ENCODE peak calls at places on chromosomes 11 and 22, in seven cellular contexts. One of them, this sample, is unnamed.

GRCh38 chr11:128448981-128449713 is 138.2 kb downstream of the ETS1 start:
- DNase-seq in coronary artery: no peak
- DNase-seq in activated T-cell treated with anti-CD3 and anti-CD28 coated beads, Interleukin-2, amount 50 U/mL, for 1 hour: no peak
- DNase-seq in H7: no peak
- DNase-seq in HTR-8/SVneo: no peak
- DNase-seq in GM04503: no peak
- DNase-seq in pons: no peak
- DNase-seq in this sample: no peak

GRCh38 chr11:64893194-64894069 is 15.0 kb upstream of the EHD1 start:
- DNase-seq in coronary artery: no peak
- DNase-seq in activated T-cell treated with anti-CD3 and anti-CD28 coated beads, Interleukin-2, amount 50 U/mL, for 1 hour: no peak
- DNase-seq in H7: no peak
- DNase-seq in HTR-8/SVneo: no peak
- DNase-seq in GM04503: no peak
- DNase-seq in pons: no peak
- DNase-seq in this sample: no peak

GRCh38 chr22:38739300-38740055 is 16.3 kb downstream of the SUN2 start:
- DNase-seq in coronary artery: no peak
- DNase-seq in activated T-cell treated with anti-CD3 and anti-CD28 coated beads, Interleukin-2, amount 50 U/mL, for 1 hour: no peak
- DNase-seq in H7: peak; percentile 46
- DNase-seq in HTR-8/SVneo: no peak
- DNase-seq in GM04503: no peak
- DNase-seq in pons: no peak
- DNase-seq in this sample: no peak

GRCh38 chr11:62591448-62592215 is at the start of gene TUT1:
- DNase-seq in coronary artery: peak; percentile 98
- DNase-seq in activated T-cell treated with anti-CD3 and anti-CD28 coated beads, Interleukin-2, amount 50 U/mL, for 1 hour: peak; percentile 93
- DNase-seq in H7: peak; percentile 93
- DNase-seq in HTR-8/SVneo: peak; percentile 95
- DNase-seq in GM04503: peak; percentile 95
- DNase-seq in pons: peak; percentile 100
- DNase-seq in this sample: peak; percentile 96

GRCh38 chr11:76153609-76153949 is 52.7 kb downstream of the WNT11 start:
- DNase-seq in coronary artery: no peak
- DNase-seq in activated T-cell treated with anti-CD3 and anti-CD28 coated beads, Interleukin-2, amount 50 U/mL, for 1 hour: no peak
- DNase-seq in H7: peak; percentile 47
- DNase-seq in HTR-8/SVneo: no peak
- DNase-seq in GM04503: peak; percentile 75
- DNase-seq in pons: peak; percentile 56
- DNase-seq in this sample: no peak

GRCh38 chr11:45400594-45400993 is 114.5 kb upstream of the SYT13 start:
- DNase-seq in coronary artery: no peak
- DNase-seq in activated T-cell treated with anti-CD3 and anti-CD28 coated beads, Interleukin-2, amount 50 U/mL, for 1 hour: no peak
- DNase-seq in H7: no peak
- DNase-seq in HTR-8/SVneo: peak; percentile 47
- DNase-seq in GM04503: peak; percentile 64
- DNase-seq in pons: no peak
- DNase-seq in this sample: peak; percentile 59

GRCh38 chr11:66160709-66161108 is 90.6 kb downstream of the PACS1 start:
- DNase-seq in coronary artery: no peak
- DNase-seq in activated T-cell treated with anti-CD3 and anti-CD28 coated beads, Interleukin-2, amount 50 U/mL, for 1 hour: no peak
- DNase-seq in H7: no peak
- DNase-seq in HTR-8/SVneo: no peak
- DNase-seq in GM04503: no peak
- DNase-seq in pons: no peak
- DNase-seq in this sample: no peak

GRCh38 chr11:1690167-1691026 is 6.6 kb upstream of the KRTAP5-6 start:
- DNase-seq in coronary artery: peak; percentile 69
- DNase-seq in activated T-cell treated with anti-CD3 and anti-CD28 coated beads, Interleukin-2, amount 50 U/mL, for 1 hour: no peak
- DNase-seq in H7: no peak
- DNase-seq in HTR-8/SVneo: no peak
- DNase-seq in GM04503: no peak
- DNase-seq in pons: no peak
- DNase-seq in this sample: no peak

GRCh38 chr11:11635456-11635855 is 13.7 kb upstream of the GALNT18 start:
- DNase-seq in coronary artery: no peak
- DNase-seq in activated T-cell treated with anti-CD3 and anti-CD28 coated beads, Interleukin-2, amount 50 U/mL, for 1 hour: no peak
- DNase-seq in H7: no peak
- DNase-seq in HTR-8/SVneo: no peak
- DNase-seq in GM04503: no peak
- DNase-seq in pons: peak; percentile 37
- DNase-seq in this sample: no peak

GRCh38 chr11:68275721-68276488 is 4.1 kb upstream of the C11orf24 start:
- DNase-seq in coronary artery: no peak
- DNase-seq in activated T-cell treated with anti-CD3 and anti-CD28 coated beads, Interleukin-2, amount 50 U/mL, for 1 hour: no peak
- DNase-seq in H7: no peak
- DNase-seq in HTR-8/SVneo: no peak
- DNase-seq in GM04503: no peak
- DNase-seq in pons: no peak
- DNase-seq in this sample: peak; percentile 33

GRCh38 chr22:21568207-21569075 is 927 bp downstream of the UBE2L3 start:
- DNase-seq in coronary artery: no peak
- DNase-seq in activated T-cell treated with anti-CD3 and anti-CD28 coated beads, Interleukin-2, amount 50 U/mL, for 1 hour: no peak
- DNase-seq in H7: peak; percentile 67
- DNase-seq in HTR-8/SVneo: peak; percentile 15
- DNase-seq in GM04503: no peak
- DNase-seq in pons: no peak
- DNase-seq in this sample: no peak

GRCh38 chr11:64641596-64642417 is 50.8 kb downstream of the SLC22A12 start:
- DNase-seq in coronary artery: no peak
- DNase-seq in activated T-cell treated with anti-CD3 and anti-CD28 coated beads, Interleukin-2, amount 50 U/mL, for 1 hour: no peak
- DNase-seq in H7: no peak
- DNase-seq in HTR-8/SVneo: no peak
- DNase-seq in GM04503: no peak
- DNase-seq in pons: no peak
- DNase-seq in this sample: no peak

GRCh38 chr11:47143322-47143721 is 33.4 kb downstream of the ARFGAP2 start:
- DNase-seq in coronary artery: no peak
- DNase-seq in activated T-cell treated with anti-CD3 and anti-CD28 coated beads, Interleukin-2, amount 50 U/mL, for 1 hour: no peak
- DNase-seq in H7: no peak
- DNase-seq in HTR-8/SVneo: peak; percentile 53
- DNase-seq in GM04503: peak; percentile 75
- DNase-seq in pons: no peak
- DNase-seq in this sample: no peak

GRCh38 chr22:47300698-47301405 is 538.4 kb downstream of the TBC1D22A start:
- DNase-seq in coronary artery: peak; percentile 50
- DNase-seq in activated T-cell treated with anti-CD3 and anti-CD28 coated beads, Interleukin-2, amount 50 U/mL, for 1 hour: no peak
- DNase-seq in H7: no peak
- DNase-seq in HTR-8/SVneo: no peak
- DNase-seq in GM04503: no peak
- DNase-seq in pons: no peak
- DNase-seq in this sample: peak; percentile 50

GRCh38 chr11:121024989-121025388 is 1.1 kb downstream of the TBCEL start:
- DNase-seq in coronary artery: no peak
- DNase-seq in activated T-cell treated with anti-CD3 and anti-CD28 coated beads, Interleukin-2, amount 50 U/mL, for 1 hour: no peak
- DNase-seq in H7: no peak
- DNase-seq in HTR-8/SVneo: no peak
- DNase-seq in GM04503: no peak
- DNase-seq in pons: no peak
- DNase-seq in this sample: no peak

This sample was measured in cardiac septum.